ENCODE peak calls at places on chromosome X, in ten cellular contexts. One of them, this sample, is unnamed.

GRCh38 chrX:123169247-123169901 is 14.7 kb upstream of the GRIA3 start:
- DNase-seq in ovary: no peak
- DNase-seq in GM12892: no peak
- DNase-seq in uterus: no peak
- DNase-seq in esophagus squamous epithelium: no peak
- DNase-seq in GM12891: no peak
- DNase-seq in body of pancreas: no peak
- DNase-seq in tibial nerve: no peak
- DNase-seq in A549: peak
- DNase-seq in gastrocnemius medialis: no peak
- DNase-seq in this sample: no peak

GRCh38 chrX:10070714-10071436 is 85.9 kb upstream of the CLCN4 start:
- DNase-seq in ovary: no peak
- DNase-seq in GM12892: no peak
- DNase-seq in uterus: no peak
- DNase-seq in esophagus squamous epithelium: no peak
- DNase-seq in GM12891: no peak
- DNase-seq in body of pancreas: no peak
- DNase-seq in tibial nerve: no peak
- DNase-seq in A549: no peak
- DNase-seq in gastrocnemius medialis: no peak
- DNase-seq in this sample: no peak

GRCh38 chrX:13469963-13470679 is 99.3 kb upstream of the EGFL6 start:
- DNase-seq in ovary: no peak
- DNase-seq in GM12892: no peak
- DNase-seq in uterus: no peak
- DNase-seq in esophagus squamous epithelium: no peak
- DNase-seq in GM12891: no peak
- DNase-seq in body of pancreas: no peak
- DNase-seq in tibial nerve: no peak
- DNase-seq in A549: peak
- DNase-seq in gastrocnemius medialis: no peak
- DNase-seq in this sample: no peak

GRCh38 chrX:56219702-56220101 is 12.5 kb upstream of the KLF8 start:
- DNase-seq in ovary: no peak
- DNase-seq in GM12892: no peak
- DNase-seq in uterus: no peak
- DNase-seq in esophagus squamous epithelium: no peak
- DNase-seq in GM12891: no peak
- DNase-seq in body of pancreas: no peak
- DNase-seq in tibial nerve: no peak
- DNase-seq in A549: no peak
- DNase-seq in gastrocnemius medialis: no peak
- DNase-seq in this sample: no peak

GRCh38 chrX:84717344-84717743 is 215.1 kb upstream of the HDX start:
- DNase-seq in ovary: no peak
- DNase-seq in GM12892: no peak
- DNase-seq in uterus: no peak
- DNase-seq in esophagus squamous epithelium: no peak
- DNase-seq in GM12891: no peak
- DNase-seq in body of pancreas: no peak
- DNase-seq in tibial nerve: no peak
- DNase-seq in A549: no peak
- DNase-seq in gastrocnemius medialis: no peak
- DNase-seq in this sample: no peak

GRCh38 chrX:14697453-14697852 is 168.1 kb downstream of the GLRA2 start:
- DNase-seq in ovary: no peak
- DNase-seq in GM12892: peak
- DNase-seq in uterus: no peak
- DNase-seq in esophagus squamous epithelium: no peak
- DNase-seq in GM12891: peak
- DNase-seq in body of pancreas: peak
- DNase-seq in tibial nerve: peak
- DNase-seq in A549: peak
- DNase-seq in gastrocnemius medialis: no peak
- DNase-seq in this sample: peak

GRCh38 chrX:9926002-9926401 is 41.2 kb upstream of the CLDN34 start:
- DNase-seq in ovary: no peak
- DNase-seq in GM12892: no peak
- DNase-seq in uterus: no peak
- DNase-seq in esophagus squamous epithelium: no peak
- DNase-seq in GM12891: no peak
- DNase-seq in body of pancreas: no peak
- DNase-seq in tibial nerve: no peak
- DNase-seq in A549: no peak
- DNase-seq in gastrocnemius medialis: no peak
- DNase-seq in this sample: no peak

GRCh38 chrX:48683411-48683982 is at the start of gene WAS:
- DNase-seq in ovary: no peak
- DNase-seq in GM12892: peak
- DNase-seq in uterus: no peak
- DNase-seq in esophagus squamous epithelium: no peak
- DNase-seq in GM12891: peak
- DNase-seq in body of pancreas: no peak
- DNase-seq in tibial nerve: no peak
- DNase-seq in A549: no peak
- DNase-seq in gastrocnemius medialis: no peak
- DNase-seq in this sample: no peak

GRCh38 chrX:133018229-133018628 is 59.8 kb upstream of the HS6ST2 start:
- DNase-seq in ovary: no peak
- DNase-seq in GM12892: no peak
- DNase-seq in uterus: no peak
- DNase-seq in esophagus squamous epithelium: no peak
- DNase-seq in GM12891: no peak
- DNase-seq in body of pancreas: no peak
- DNase-seq in tibial nerve: no peak
- DNase-seq in A549: no peak
- DNase-seq in gastrocnemius medialis: no peak
- DNase-seq in this sample: no peak

GRCh38 chrX:154712781-154713391 is 38.0 kb downstream of the GAB3 start:
- DNase-seq in ovary: no peak
- DNase-seq in GM12892: no peak
- DNase-seq in uterus: no peak
- DNase-seq in esophagus squamous epithelium: no peak
- DNase-seq in GM12891: peak
- DNase-seq in body of pancreas: no peak
- DNase-seq in tibial nerve: no peak
- DNase-seq in A549: no peak
- DNase-seq in gastrocnemius medialis: no peak
- DNase-seq in this sample: peak

GRCh38 chrX:24190500-24191156 is 41.1 kb downstream of the ZFX start:
- DNase-seq in ovary: no peak
- DNase-seq in GM12892: no peak
- DNase-seq in uterus: no peak
- DNase-seq in esophagus squamous epithelium: no peak
- DNase-seq in GM12891: no peak
- DNase-seq in body of pancreas: peak
- DNase-seq in tibial nerve: no peak
- DNase-seq in A549: peak
- DNase-seq in gastrocnemius medialis: no peak
- DNase-seq in this sample: no peak

GRCh38 chrX:131826572-131826971 is 196.5 kb upstream of the STK26 start:
- DNase-seq in ovary: no peak
- DNase-seq in GM12892: no peak
- DNase-seq in uterus: no peak
- DNase-seq in esophagus squamous epithelium: no peak
- DNase-seq in GM12891: no peak
- DNase-seq in body of pancreas: no peak
- DNase-seq in tibial nerve: no peak
- DNase-seq in A549: no peak
- DNase-seq in gastrocnemius medialis: no peak
- DNase-seq in this sample: no peak

GRCh38 chrX:131827935-131828334 is 195.2 kb upstream of the STK26 start:
- DNase-seq in ovary: no peak
- DNase-seq in GM12892: no peak
- DNase-seq in uterus: no peak
- DNase-seq in esophagus squamous epithelium: no peak
- DNase-seq in GM12891: no peak
- DNase-seq in body of pancreas: no peak
- DNase-seq in tibial nerve: no peak
- DNase-seq in A549: peak
- DNase-seq in gastrocnemius medialis: no peak
- DNase-seq in this sample: no peak

GRCh38 chrX:131828482-131828881 is 194.6 kb upstream of the STK26 start:
- DNase-seq in ovary: no peak
- DNase-seq in GM12892: no peak
- DNase-seq in uterus: no peak
- DNase-seq in esophagus squamous epithelium: no peak
- DNase-seq in GM12891: no peak
- DNase-seq in body of pancreas: no peak
- DNase-seq in tibial nerve: no peak
- DNase-seq in A549: no peak
- DNase-seq in gastrocnemius medialis: no peak
- DNase-seq in this sample: no peak

GRCh38 chrX:131831185-131831520 is 191.9 kb upstream of the STK26 start:
- DNase-seq in ovary: no peak
- DNase-seq in GM12892: no peak
- DNase-seq in uterus: no peak
- DNase-seq in esophagus squamous epithelium: no peak
- DNase-seq in GM12891: no peak
- DNase-seq in body of pancreas: no peak
- DNase-seq in tibial nerve: no peak
- DNase-seq in A549: no peak
- DNase-seq in gastrocnemius medialis: no peak
- DNase-seq in this sample: no peak

GRCh38 chrX:131830400-131831184 is 192.5 kb upstream of the STK26 start:
- DNase-seq in ovary: peak
- DNase-seq in GM12892: no peak
- DNase-seq in uterus: peak
- DNase-seq in esophagus squamous epithelium: no peak
- DNase-seq in GM12891: no peak
- DNase-seq in body of pancreas: peak
- DNase-seq in tibial nerve: peak
- DNase-seq in A549: peak
- DNase-seq in gastrocnemius medialis: peak
- DNase-seq in this sample: peak
- TF ChIP-seq POLR2A in ovary: no peak
- TF ChIP-seq POLR2A in GM12892: no peak
- TF ChIP-seq POLR2A in uterus: no peak
- TF ChIP-seq POLR2A in esophagus squamous epithelium: no peak
- TF ChIP-seq POLR2A in GM12891: peak
- TF ChIP-seq POLR2A in body of pancreas: no peak
- TF ChIP-seq POLR2A in tibial nerve: no peak
- TF ChIP-seq POLR2A in A549: no peak
- TF ChIP-seq POLR2A in gastrocnemius medialis: no peak
- TF ChIP-seq POLR2A in this sample: no peak

DNA sequence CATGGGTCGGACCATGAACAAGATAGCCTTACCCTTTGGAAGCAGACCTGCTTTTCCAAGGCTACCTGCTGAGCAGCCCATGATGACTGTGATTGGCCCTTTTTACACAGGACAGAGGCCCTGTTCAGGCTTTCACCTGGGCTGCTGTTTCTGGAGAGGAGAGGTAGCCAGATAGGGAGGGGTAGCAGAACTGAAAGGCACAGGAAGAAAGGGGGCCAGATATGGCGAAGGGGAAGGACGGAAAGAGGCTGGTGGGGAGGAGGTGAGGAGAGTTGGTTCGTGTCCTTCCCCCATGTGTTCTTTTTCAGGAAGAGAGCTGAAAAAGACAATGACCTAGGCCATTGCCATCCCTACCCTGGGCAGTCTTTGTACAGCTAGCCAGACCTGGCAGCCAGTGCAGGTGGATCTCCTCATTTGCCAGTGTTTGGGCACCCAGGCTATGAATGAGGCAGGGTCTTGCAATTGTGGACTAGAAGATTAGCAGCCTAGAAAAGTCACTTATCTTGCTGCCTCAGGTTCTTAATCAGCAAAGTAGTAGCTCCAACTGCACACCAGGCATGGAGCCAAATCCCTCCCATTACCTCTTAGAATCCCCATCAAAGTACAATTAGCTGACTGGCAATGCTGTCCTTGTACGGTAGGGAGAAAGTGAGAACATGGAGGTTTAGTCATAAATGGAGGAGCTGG is 139.6 kb downstream of the AMMECR1 start:
- DNase-seq in ovary: no peak
- DNase-seq in GM12892: no peak
- DNase-seq in uterus: no peak
- DNase-seq in esophagus squamous epithelium: no peak
- DNase-seq in GM12891: no peak
- DNase-seq in body of pancreas: peak
- DNase-seq in tibial nerve: no peak
- DNase-seq in A549: no peak
- DNase-seq in gastrocnemius medialis: no peak
- DNase-seq in this sample: no peak
- TF ChIP-seq POLR2A in ovary: no peak
- TF ChIP-seq POLR2A in GM12892: no peak
- TF ChIP-seq POLR2A in uterus: no peak
- TF ChIP-seq POLR2A in esophagus squamous epithelium: no peak
- TF ChIP-seq POLR2A in GM12891: no peak
- TF ChIP-seq POLR2A in body of pancreas: no peak
- TF ChIP-seq POLR2A in tibial nerve: no peak
- TF ChIP-seq POLR2A in A549: no peak
- TF ChIP-seq POLR2A in gastrocnemius medialis: no peak
- TF ChIP-seq POLR2A in this sample: no peak

DNA sequence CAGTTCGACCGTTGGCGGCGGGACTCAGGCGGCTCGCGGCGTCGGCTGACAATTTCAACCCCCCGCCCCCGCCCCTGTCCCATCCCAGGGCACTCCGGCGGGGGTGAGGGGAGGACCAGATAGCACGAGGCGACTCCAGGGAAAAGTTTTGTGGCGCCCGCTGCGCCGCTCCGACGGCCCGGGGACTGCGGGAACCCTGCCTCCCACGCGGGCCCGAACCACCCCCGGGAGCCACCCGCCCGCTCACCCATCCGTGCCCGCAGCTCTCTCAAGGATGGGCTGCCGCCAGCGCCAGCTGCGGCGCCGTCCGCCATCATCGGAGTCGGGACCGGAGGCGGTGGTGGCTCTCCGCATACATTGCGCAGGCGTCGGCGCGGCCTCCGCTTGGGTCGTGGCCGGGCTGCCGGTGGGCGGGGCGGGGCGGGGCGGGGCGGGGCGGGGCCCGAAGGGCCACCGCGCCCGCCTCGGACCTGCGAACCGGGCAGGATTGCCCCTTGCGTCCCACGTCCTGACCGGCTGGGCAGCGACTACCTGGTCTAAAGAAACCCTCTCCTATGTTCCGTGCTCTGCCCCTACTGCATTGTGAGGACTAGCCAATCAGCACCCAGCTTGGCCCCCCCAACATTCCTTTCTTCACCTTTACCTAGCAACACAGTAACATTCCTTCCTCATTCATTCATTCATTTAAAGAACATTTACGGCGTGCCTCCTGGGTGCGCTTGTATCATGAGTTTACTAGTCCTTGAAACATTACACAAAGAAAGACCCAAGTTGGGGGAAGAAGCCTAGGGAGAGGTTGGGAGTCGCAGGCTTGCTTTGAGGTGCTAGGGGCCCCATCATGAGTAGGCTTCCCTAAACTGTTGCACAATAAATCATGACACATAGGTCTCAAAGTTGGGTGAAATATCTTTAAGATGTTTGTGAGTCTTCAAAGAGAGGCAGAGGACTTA is at the start of gene MAP7D3:
- DNase-seq in ovary: peak
- DNase-seq in GM12892: peak
- DNase-seq in uterus: peak
- DNase-seq in esophagus squamous epithelium: no peak
- DNase-seq in GM12891: peak
- DNase-seq in body of pancreas: peak
- DNase-seq in tibial nerve: peak
- DNase-seq in A549: peak
- DNase-seq in gastrocnemius medialis: peak
- DNase-seq in this sample: peak
- TF ChIP-seq POLR2A in ovary: no peak
- TF ChIP-seq POLR2A in GM12892: peak
- TF ChIP-seq POLR2A in uterus: peak
- TF ChIP-seq POLR2A in esophagus squamous epithelium: peak
- TF ChIP-seq POLR2A in GM12891: peak
- TF ChIP-seq POLR2A in body of pancreas: no peak
- TF ChIP-seq POLR2A in tibial nerve: no peak
- TF ChIP-seq POLR2A in A549: peak
- TF ChIP-seq POLR2A in gastrocnemius medialis: peak
- TF ChIP-seq POLR2A in this sample: peak

GRCh38 chrX:110002300-110003166 is at the start of gene TMEM164:
- DNase-seq in ovary: peak
- DNase-seq in GM12892: peak
- DNase-seq in uterus: peak
- DNase-seq in esophagus squamous epithelium: peak
- DNase-seq in GM12891: peak
- DNase-seq in body of pancreas: peak
- DNase-seq in tibial nerve: peak
- DNase-seq in A549: peak
- DNase-seq in gastrocnemius medialis: peak
- DNase-seq in this sample: peak
- TF ChIP-seq POLR2A in ovary: no peak
- TF ChIP-seq POLR2A in GM12892: no peak
- TF ChIP-seq POLR2A in uterus: peak
- TF ChIP-seq POLR2A in esophagus squamous epithelium: no peak
- TF ChIP-seq POLR2A in GM12891: no peak
- TF ChIP-seq POLR2A in body of pancreas: peak
- TF ChIP-seq POLR2A in tibial nerve: no peak
- TF ChIP-seq POLR2A in A549: peak
- TF ChIP-seq POLR2A in gastrocnemius medialis: peak
- TF ChIP-seq POLR2A in this sample: peak

This sample was measured in H54.